ENCODE peak calls at places on chromosome 19, in six cellular contexts. A is HCT116, C is GM23248, V is PC-3, E is SK-N-SH, K is MM.1S. U is an unnamed sample.

GRCh38 chr19:10583021-10583776 is 3.9 kb downstream of the AP1M2 start:
- DNase-seq in A (no peak), C (no peak), V (no peak), E (no peak), K (no peak), U (no peak)

GRCh38 chr19:38691938-38692457 is 44.5 kb downstream of the ACTN4 start:
- DNase-seq in A (peak), C (peak), V (no peak), E (peak), K (no peak), U (no peak)

GRCh38 chr19:43675269-43675879 is 5.4 kb upstream of the PLAUR start:
- DNase-seq in A (peak), C (peak), V (peak), E (no peak), K (peak), U (no peak)

GRCh38 chr19:54477650-54478049 is 4.6 kb upstream of the CDC42EP5 start:
- DNase-seq in A (no peak), C (no peak), V (peak), E (no peak), K (no peak), U (no peak)

GRCh38 chr19:8302734-8303133 is 5.4 kb downstream of the CD320 start:
- DNase-seq in A (no peak), C (no peak), V (no peak), E (no peak), K (no peak), U (no peak)

GRCh38 chr19:41499899-41500298 is 56.9 kb downstream of the ERICH4 start:
- DNase-seq in A (no peak), C (no peak), V (no peak), E (no peak), K (no peak), U (no peak)

GRCh38 chr19:23799321-23799720 is 40.6 kb upstream of the ZNF681 start:
- DNase-seq in A (no peak), C (no peak), V (no peak), E (no peak), K (peak), U (no peak)

GRCh38 chr19:32570081-32570785 is 10.8 kb upstream of the PDCD5 start:
- DNase-seq in A (peak), C (peak), V (peak), E (peak), K (peak), U (peak)

GRCh38 chr19:8392017-8392591 is 1.9 kb downstream of the RAB11B start:
- DNase-seq in A (no peak), C (peak), V (no peak), E (peak), K (no peak), U (no peak)

GRCh38 chr19:55048446-55048845 is 10.4 kb upstream of the GP6 start:
- DNase-seq in A (no peak), C (no peak), V (no peak), E (no peak), K (no peak), U (no peak)

GRCh38 chr19:41263042-41263849 is 926 bp upstream of the HNRNPUL1 start:
- DNase-seq in A (no peak), C (peak), V (peak), E (peak), K (peak), U (peak)

GRCh38 chr19:15456871-15457700 is 7.3 kb downstream of the RASAL3 start:
- DNase-seq in A (peak), C (peak), V (peak), E (no peak), K (no peak), U (peak)

GRCh38 chr19:54164369-54165068 is 5.0 kb upstream of the LENG1 start:
- DNase-seq in A (peak), C (peak), V (peak), E (no peak), K (no peak), U (peak)

GRCh38 chr19:2962018-2962670 is 15.2 kb upstream of the TLE6 start:
- DNase-seq in A (peak), C (peak), V (peak), E (peak), K (peak), U (peak)

GRCh38 chr19:42131149-42132029 is 857 bp downstream of the POU2F2 start:
- DNase-seq in A (no peak), C (no peak), V (no peak), E (no peak), K (no peak), U (no peak)

GRCh38 chr19:45798995-45799517 is 6.4 kb upstream of the DMWD start:
- DNase-seq in A (no peak), C (peak), V (peak), E (peak), K (peak), U (peak)

GRCh38 chr19:41530761-41531301 is 45.1 kb upstream of the CEACAM21 start:
- DNase-seq in A (no peak), C (peak), V (no peak), E (no peak), K (no peak), U (no peak)

GRCh38 chr19:13859361-13859880 is 17.5 kb upstream of the NANOS3 start:
- DNase-seq in A (no peak), C (peak), V (peak), E (peak), K (no peak), U (no peak)

GRCh38 chr19:17726136-17726741 is 7.0 kb downstream of the MAP1S start:
- DNase-seq in A (no peak), C (no peak), V (no peak), E (no peak), K (no peak), U (no peak)

GRCh38 chr19:36524617-36525016 is 3.5 kb downstream of the ZNF260 start:
- DNase-seq in A (no peak), C (no peak), V (no peak), E (no peak), K (no peak), U (no peak)
- TF ChIP-seq EZH2phosphoT487 in A (no peak), C (no peak), V (no peak), E (no peak), K (no peak), U (no peak)

GRCh38 chr19:57321746-57322145 is 1.5 kb downstream of the ZNF543 start:
- DNase-seq in A (no peak), C (no peak), V (no peak), E (no peak), K (no peak), U (no peak)
- H3K9ac ChIP-seq in A (peak), C (peak), V (no peak), E (peak), K (no peak), U (peak)

GRCh38 chr19:47723573-47723923 is 10.3 kb downstream of the EHD2 start:
- DNase-seq in A (no peak), C (peak), V (peak), E (no peak), K (no peak), U (no peak)
- H3K4me3 ChIP-seq in A (no peak), C (peak), V (peak), E (no peak), K (no peak), U (no peak)

DNA sequence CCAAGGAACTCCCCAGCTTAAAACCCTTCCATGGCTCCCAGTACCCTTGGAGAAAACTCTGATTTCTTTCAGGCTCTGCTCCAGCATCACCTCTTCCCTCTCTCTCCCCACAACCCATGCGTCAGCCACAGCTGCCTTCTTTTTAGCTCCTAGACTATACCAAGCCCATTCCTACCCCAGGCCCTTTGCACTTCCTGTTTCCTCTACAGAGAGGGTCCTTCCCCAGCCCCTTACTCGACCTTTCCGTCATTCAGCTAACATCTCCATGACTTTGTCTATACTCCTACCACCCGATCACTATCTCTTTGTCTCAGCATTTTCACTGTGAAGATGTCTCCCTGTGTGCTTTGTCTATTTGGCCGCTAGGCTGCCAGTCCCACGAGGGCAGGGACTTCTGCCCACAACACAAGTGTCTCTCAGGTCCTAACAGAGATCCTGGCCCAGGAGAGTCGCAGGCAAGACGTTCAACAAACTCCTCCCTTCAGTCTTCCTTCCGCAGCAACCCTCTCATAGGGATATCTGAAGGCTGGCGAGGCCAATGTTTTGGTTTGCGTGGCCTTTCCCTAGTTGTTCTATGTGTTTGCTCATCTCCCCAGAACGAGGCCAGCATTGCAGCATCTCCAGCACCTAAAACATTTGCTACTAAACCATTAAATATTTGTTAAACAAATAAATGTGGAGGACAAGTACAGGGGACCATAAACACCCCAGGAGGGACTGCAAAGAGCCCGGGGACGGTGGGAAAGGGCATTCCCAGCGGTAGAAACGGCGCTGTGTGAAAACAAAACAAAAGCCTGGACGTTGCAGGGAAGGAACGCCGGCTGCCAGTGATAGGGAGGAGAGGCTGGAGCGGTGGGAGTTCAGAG is 816 bp downstream of the CCNP start:
- DNase-seq in A (no peak), C (peak), V (no peak), E (no peak), K (peak), U (no peak)
- TF ChIP-seq EZH2phosphoT487 in A (no peak), C (no peak), V (no peak), E (no peak), K (no peak), U (no peak)

GRCh38 chr19:48989701-48990291 is 3.3 kb downstream of the GYS1 start:
- DNase-seq in A (no peak), C (no peak), V (no peak), E (no peak), K (no peak), U (no peak)
- H3K9ac ChIP-seq in A (no peak), C (peak), V (no peak), E (no peak), K (no peak), U (no peak)

GRCh38 chr19:7225741-7226140 is 68.5 kb downstream of the INSR start:
- DNase-seq in A (no peak), C (no peak), V (no peak), E (no peak), K (no peak), U (no peak)
- H3K4me3 ChIP-seq in A (no peak), C (no peak), V (no peak), E (no peak), K (no peak), U (no peak)

GRCh38 chr19:57934820-57935665 is at the start of gene ZNF418:
- DNase-seq in A (no peak), C (peak), V (no peak), E (no peak), K (no peak), U (peak)
- TF ChIP-seq EZH2phosphoT487 in A (no peak), C (no peak), V (no peak), E (no peak), K (no peak), U (no peak)

GRCh38 chr19:49927526-49928264 is 1.3 kb upstream of the ATF5 start:
- DNase-seq in A (no peak), C (no peak), V (no peak), E (no peak), K (no peak), U (no peak)
- H3K9ac ChIP-seq in A (peak), C (no peak), V (peak), E (peak), K (no peak), U (no peak)

DNA sequence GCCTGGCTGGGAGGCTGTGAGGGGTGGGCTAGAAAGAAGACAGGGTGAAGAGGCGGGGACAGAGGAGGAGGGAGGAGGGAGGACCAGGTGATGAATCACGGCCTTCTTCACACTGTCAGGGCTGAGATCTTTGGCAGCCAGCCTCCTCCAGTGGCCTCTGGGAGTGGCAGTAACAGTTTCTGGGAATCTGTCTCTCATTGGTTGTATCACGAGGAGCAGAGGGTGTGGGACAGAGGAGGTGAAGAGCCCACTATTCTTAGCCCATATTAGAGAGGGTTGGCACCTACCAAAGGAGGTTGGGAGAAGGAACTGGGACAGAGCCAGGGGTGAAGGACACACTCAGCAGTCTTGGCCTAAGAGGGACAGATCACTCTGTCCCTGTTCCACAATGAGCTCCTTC is 9.6 kb upstream of the ZNRF4 start:
- DNase-seq in A (no peak), C (peak), V (peak), E (no peak), K (no peak), U (no peak)
- H3K4me3 ChIP-seq in A (no peak), C (no peak), V (no peak), E (no peak), K (no peak), U (no peak)